ENCODE peak calls at places on chromosomes 6 and 20, in eight cellular contexts. One of them, this sample, is unnamed.

GRCh38 chr6:47772359-47772758 is 9.5 kb upstream of the OPN5 start:
- DNase-seq in CD4-positive, CD25-positive, alpha-beta regulatory T cell: no peak
- DNase-seq in bronchial epithelial cell: no peak
- DNase-seq in stimulated activated CD4-positive, alpha-beta T cell treated with anti-CD3 and anti-CD28 coated beads, Interleukin-12 subunit alpha, Interleukin-12 subunit beta, amount 100 ng/mL, for 4 hours: no peak
- DNase-seq in lower leg skin: no peak
- DNase-seq in GM04504: no peak
- DNase-seq in activated CD8-positive, alpha-beta T cell treated with anti-CD3 and anti-CD28 coated beads for 36 hours: no peak
- DNase-seq in ovary: no peak
- DNase-seq in this sample: no peak

GRCh38 chr6:81309841-81310240 is 442.6 kb downstream of the TENT5A start:
- DNase-seq in lower leg skin: no peak
- DNase-seq in activated CD8-positive, alpha-beta T cell treated with anti-CD3 and anti-CD28 coated beads for 36 hours: no peak
- DNase-seq in ovary: no peak
- DNase-seq in GM04504: no peak
- DNase-seq in CD4-positive, CD25-positive, alpha-beta regulatory T cell: no peak
- DNase-seq in bronchial epithelial cell: no peak
- DNase-seq in stimulated activated CD4-positive, alpha-beta T cell treated with anti-CD3 and anti-CD28 coated beads, Interleukin-12 subunit alpha, Interleukin-12 subunit beta, amount 100 ng/mL, for 4 hours: no peak
- DNase-seq in this sample: no peak

GRCh38 chr6:148044261-148044731 is 298.3 kb upstream of the SASH1 start:
- DNase-seq in stimulated activated CD4-positive, alpha-beta T cell treated with anti-CD3 and anti-CD28 coated beads, Interleukin-12 subunit alpha, Interleukin-12 subunit beta, amount 100 ng/mL, for 4 hours: no peak
- DNase-seq in ovary: no peak
- DNase-seq in lower leg skin: no peak
- DNase-seq in activated CD8-positive, alpha-beta T cell treated with anti-CD3 and anti-CD28 coated beads for 36 hours: no peak
- DNase-seq in CD4-positive, CD25-positive, alpha-beta regulatory T cell: no peak
- DNase-seq in GM04504: no peak
- DNase-seq in bronchial epithelial cell: no peak
- DNase-seq in this sample: no peak

GRCh38 chr6:12026120-12026519 is 14.0 kb downstream of the HIVEP1 start:
- DNase-seq in stimulated activated CD4-positive, alpha-beta T cell treated with anti-CD3 and anti-CD28 coated beads, Interleukin-12 subunit alpha, Interleukin-12 subunit beta, amount 100 ng/mL, for 4 hours: no peak
- DNase-seq in GM04504: no peak
- DNase-seq in bronchial epithelial cell: peak
- DNase-seq in lower leg skin: no peak
- DNase-seq in activated CD8-positive, alpha-beta T cell treated with anti-CD3 and anti-CD28 coated beads for 36 hours: no peak
- DNase-seq in ovary: no peak
- DNase-seq in CD4-positive, CD25-positive, alpha-beta regulatory T cell: no peak
- DNase-seq in this sample: no peak

GRCh38 chr6:50602191-50602810 is 111.0 kb upstream of the TFAP2D start:
- DNase-seq in GM04504: peak
- DNase-seq in stimulated activated CD4-positive, alpha-beta T cell treated with anti-CD3 and anti-CD28 coated beads, Interleukin-12 subunit alpha, Interleukin-12 subunit beta, amount 100 ng/mL, for 4 hours: no peak
- DNase-seq in activated CD8-positive, alpha-beta T cell treated with anti-CD3 and anti-CD28 coated beads for 36 hours: no peak
- DNase-seq in lower leg skin: no peak
- DNase-seq in CD4-positive, CD25-positive, alpha-beta regulatory T cell: no peak
- DNase-seq in bronchial epithelial cell: peak
- DNase-seq in ovary: no peak
- DNase-seq in this sample: no peak

GRCh38 chr6:73236147-73236750 is 11.0 kb upstream of the KHDC1L start:
- DNase-seq in GM04504: peak
- DNase-seq in CD4-positive, CD25-positive, alpha-beta regulatory T cell: no peak
- DNase-seq in stimulated activated CD4-positive, alpha-beta T cell treated with anti-CD3 and anti-CD28 coated beads, Interleukin-12 subunit alpha, Interleukin-12 subunit beta, amount 100 ng/mL, for 4 hours: no peak
- DNase-seq in lower leg skin: no peak
- DNase-seq in activated CD8-positive, alpha-beta T cell treated with anti-CD3 and anti-CD28 coated beads for 36 hours: no peak
- DNase-seq in ovary: no peak
- DNase-seq in bronchial epithelial cell: peak
- DNase-seq in this sample: no peak

GRCh38 chr20:43925786-43926185 is 11.1 kb downstream of the TOX2 start:
- DNase-seq in CD4-positive, CD25-positive, alpha-beta regulatory T cell: no peak
- DNase-seq in lower leg skin: no peak
- DNase-seq in stimulated activated CD4-positive, alpha-beta T cell treated with anti-CD3 and anti-CD28 coated beads, Interleukin-12 subunit alpha, Interleukin-12 subunit beta, amount 100 ng/mL, for 4 hours: no peak
- DNase-seq in ovary: no peak
- DNase-seq in activated CD8-positive, alpha-beta T cell treated with anti-CD3 and anti-CD28 coated beads for 36 hours: peak
- DNase-seq in bronchial epithelial cell: no peak
- DNase-seq in GM04504: no peak
- DNase-seq in this sample: no peak

GRCh38 chr20:53331151-53331973 is 262.3 kb downstream of the ZNF217 start:
- DNase-seq in ovary: no peak
- DNase-seq in GM04504: peak
- DNase-seq in activated CD8-positive, alpha-beta T cell treated with anti-CD3 and anti-CD28 coated beads for 36 hours: no peak
- DNase-seq in lower leg skin: peak
- DNase-seq in CD4-positive, CD25-positive, alpha-beta regulatory T cell: no peak
- DNase-seq in stimulated activated CD4-positive, alpha-beta T cell treated with anti-CD3 and anti-CD28 coated beads, Interleukin-12 subunit alpha, Interleukin-12 subunit beta, amount 100 ng/mL, for 4 hours: no peak
- DNase-seq in bronchial epithelial cell: no peak
- DNase-seq in this sample: no peak

GRCh38 chr20:45358282-45359068 is 4.5 kb upstream of the SYS1 start:
- DNase-seq in lower leg skin: peak
- DNase-seq in bronchial epithelial cell: peak
- DNase-seq in GM04504: peak
- DNase-seq in stimulated activated CD4-positive, alpha-beta T cell treated with anti-CD3 and anti-CD28 coated beads, Interleukin-12 subunit alpha, Interleukin-12 subunit beta, amount 100 ng/mL, for 4 hours: no peak
- DNase-seq in CD4-positive, CD25-positive, alpha-beta regulatory T cell: no peak
- DNase-seq in activated CD8-positive, alpha-beta T cell treated with anti-CD3 and anti-CD28 coated beads for 36 hours: no peak
- DNase-seq in ovary: peak
- DNase-seq in this sample: no peak

GRCh38 chr6:42453649-42454427 is 2.1 kb upstream of the TRERF1 start:
- DNase-seq in bronchial epithelial cell: peak
- DNase-seq in stimulated activated CD4-positive, alpha-beta T cell treated with anti-CD3 and anti-CD28 coated beads, Interleukin-12 subunit alpha, Interleukin-12 subunit beta, amount 100 ng/mL, for 4 hours: no peak
- DNase-seq in ovary: peak
- DNase-seq in GM04504: no peak
- DNase-seq in CD4-positive, CD25-positive, alpha-beta regulatory T cell: no peak
- DNase-seq in activated CD8-positive, alpha-beta T cell treated with anti-CD3 and anti-CD28 coated beads for 36 hours: peak
- DNase-seq in lower leg skin: peak
- DNase-seq in this sample: peak

GRCh38 chr20:62745959-62746288 is 37.3 kb downstream of the NTSR1 start:
- DNase-seq in lower leg skin: no peak
- DNase-seq in CD4-positive, CD25-positive, alpha-beta regulatory T cell: no peak
- DNase-seq in activated CD8-positive, alpha-beta T cell treated with anti-CD3 and anti-CD28 coated beads for 36 hours: no peak
- DNase-seq in ovary: no peak
- DNase-seq in GM04504: no peak
- DNase-seq in stimulated activated CD4-positive, alpha-beta T cell treated with anti-CD3 and anti-CD28 coated beads, Interleukin-12 subunit alpha, Interleukin-12 subunit beta, amount 100 ng/mL, for 4 hours: no peak
- DNase-seq in bronchial epithelial cell: no peak
- DNase-seq in this sample: no peak

GRCh38 chr20:62766716-62767115 is 29.6 kb upstream of the MRGBP start:
- DNase-seq in ovary: no peak
- DNase-seq in GM04504: no peak
- DNase-seq in CD4-positive, CD25-positive, alpha-beta regulatory T cell: no peak
- DNase-seq in stimulated activated CD4-positive, alpha-beta T cell treated with anti-CD3 and anti-CD28 coated beads, Interleukin-12 subunit alpha, Interleukin-12 subunit beta, amount 100 ng/mL, for 4 hours: no peak
- DNase-seq in lower leg skin: no peak
- DNase-seq in activated CD8-positive, alpha-beta T cell treated with anti-CD3 and anti-CD28 coated beads for 36 hours: no peak
- DNase-seq in bronchial epithelial cell: peak
- DNase-seq in this sample: no peak

GRCh38 chr20:7856756-7857155 is 83.5 kb downstream of the HAO1 start:
- DNase-seq in GM04504: no peak
- DNase-seq in stimulated activated CD4-positive, alpha-beta T cell treated with anti-CD3 and anti-CD28 coated beads, Interleukin-12 subunit alpha, Interleukin-12 subunit beta, amount 100 ng/mL, for 4 hours: no peak
- DNase-seq in ovary: no peak
- DNase-seq in activated CD8-positive, alpha-beta T cell treated with anti-CD3 and anti-CD28 coated beads for 36 hours: no peak
- DNase-seq in CD4-positive, CD25-positive, alpha-beta regulatory T cell: no peak
- DNase-seq in lower leg skin: no peak
- DNase-seq in bronchial epithelial cell: peak
- DNase-seq in this sample: no peak

GRCh38 chr20:37295595-37295994 is 6.1 kb downstream of the MANBAL start:
- DNase-seq in lower leg skin: no peak
- DNase-seq in GM04504: no peak
- DNase-seq in ovary: no peak
- DNase-seq in activated CD8-positive, alpha-beta T cell treated with anti-CD3 and anti-CD28 coated beads for 36 hours: no peak
- DNase-seq in bronchial epithelial cell: peak
- DNase-seq in stimulated activated CD4-positive, alpha-beta T cell treated with anti-CD3 and anti-CD28 coated beads, Interleukin-12 subunit alpha, Interleukin-12 subunit beta, amount 100 ng/mL, for 4 hours: no peak
- DNase-seq in CD4-positive, CD25-positive, alpha-beta regulatory T cell: no peak
- DNase-seq in this sample: no peak

GRCh38 chr6:4125500-4125899 is 9.9 kb downstream of the ECI2 start:
- DNase-seq in lower leg skin: no peak
- DNase-seq in ovary: no peak
- DNase-seq in activated CD8-positive, alpha-beta T cell treated with anti-CD3 and anti-CD28 coated beads for 36 hours: no peak
- DNase-seq in GM04504: no peak
- DNase-seq in stimulated activated CD4-positive, alpha-beta T cell treated with anti-CD3 and anti-CD28 coated beads, Interleukin-12 subunit alpha, Interleukin-12 subunit beta, amount 100 ng/mL, for 4 hours: no peak
- DNase-seq in bronchial epithelial cell: no peak
- DNase-seq in CD4-positive, CD25-positive, alpha-beta regulatory T cell: no peak
- DNase-seq in this sample: no peak

GRCh38 chr6:148616811-148617210 is 130.0 kb upstream of the UST start:
- DNase-seq in lower leg skin: no peak
- DNase-seq in bronchial epithelial cell: peak
- DNase-seq in activated CD8-positive, alpha-beta T cell treated with anti-CD3 and anti-CD28 coated beads for 36 hours: no peak
- DNase-seq in stimulated activated CD4-positive, alpha-beta T cell treated with anti-CD3 and anti-CD28 coated beads, Interleukin-12 subunit alpha, Interleukin-12 subunit beta, amount 100 ng/mL, for 4 hours: no peak
- DNase-seq in GM04504: peak
- DNase-seq in ovary: no peak
- DNase-seq in CD4-positive, CD25-positive, alpha-beta regulatory T cell: no peak
- DNase-seq in this sample: no peak

GRCh38 chr6:125821825-125822281 is 31.1 kb downstream of the NCOA7 start:
- DNase-seq in bronchial epithelial cell: no peak
- DNase-seq in lower leg skin: no peak
- DNase-seq in activated CD8-positive, alpha-beta T cell treated with anti-CD3 and anti-CD28 coated beads for 36 hours: no peak
- DNase-seq in GM04504: no peak
- DNase-seq in CD4-positive, CD25-positive, alpha-beta regulatory T cell: no peak
- DNase-seq in ovary: no peak
- DNase-seq in stimulated activated CD4-positive, alpha-beta T cell treated with anti-CD3 and anti-CD28 coated beads, Interleukin-12 subunit alpha, Interleukin-12 subunit beta, amount 100 ng/mL, for 4 hours: no peak
- DNase-seq in this sample: no peak

GRCh38 chr20:13455713-13456112 is 183.0 kb downstream of the TASP1 start:
- DNase-seq in lower leg skin: no peak
- DNase-seq in ovary: no peak
- DNase-seq in GM04504: peak
- DNase-seq in stimulated activated CD4-positive, alpha-beta T cell treated with anti-CD3 and anti-CD28 coated beads, Interleukin-12 subunit alpha, Interleukin-12 subunit beta, amount 100 ng/mL, for 4 hours: no peak
- DNase-seq in activated CD8-positive, alpha-beta T cell treated with anti-CD3 and anti-CD28 coated beads for 36 hours: no peak
- DNase-seq in bronchial epithelial cell: peak
- DNase-seq in CD4-positive, CD25-positive, alpha-beta regulatory T cell: no peak
- DNase-seq in this sample: no peak

GRCh38 chr6:41372526-41373366 is 37.3 kb downstream of the NCR2 start:
- DNase-seq in ovary: no peak
- DNase-seq in activated CD8-positive, alpha-beta T cell treated with anti-CD3 and anti-CD28 coated beads for 36 hours: no peak
- DNase-seq in stimulated activated CD4-positive, alpha-beta T cell treated with anti-CD3 and anti-CD28 coated beads, Interleukin-12 subunit alpha, Interleukin-12 subunit beta, amount 100 ng/mL, for 4 hours: no peak
- DNase-seq in bronchial epithelial cell: no peak
- DNase-seq in CD4-positive, CD25-positive, alpha-beta regulatory T cell: no peak
- DNase-seq in GM04504: no peak
- DNase-seq in lower leg skin: no peak
- DNase-seq in this sample: peak

GRCh38 chr20:10217517-10218410 is 866 bp upstream of the SNAP25 start:
- DNase-seq in GM04504: no peak
- DNase-seq in bronchial epithelial cell: peak
- DNase-seq in lower leg skin: no peak
- DNase-seq in stimulated activated CD4-positive, alpha-beta T cell treated with anti-CD3 and anti-CD28 coated beads, Interleukin-12 subunit alpha, Interleukin-12 subunit beta, amount 100 ng/mL, for 4 hours: peak
- DNase-seq in ovary: peak
- DNase-seq in CD4-positive, CD25-positive, alpha-beta regulatory T cell: no peak
- DNase-seq in activated CD8-positive, alpha-beta T cell treated with anti-CD3 and anti-CD28 coated beads for 36 hours: peak
- DNase-seq in this sample: peak

GRCh38 chr6:32685603-32686002 is 19.1 kb upstream of the HLA-DQB1 start:
- DNase-seq in stimulated activated CD4-positive, alpha-beta T cell treated with anti-CD3 and anti-CD28 coated beads, Interleukin-12 subunit alpha, Interleukin-12 subunit beta, amount 100 ng/mL, for 4 hours: no peak
- DNase-seq in CD4-positive, CD25-positive, alpha-beta regulatory T cell: peak
- DNase-seq in activated CD8-positive, alpha-beta T cell treated with anti-CD3 and anti-CD28 coated beads for 36 hours: peak
- DNase-seq in lower leg skin: no peak
- DNase-seq in GM04504: no peak
- DNase-seq in ovary: no peak
- DNase-seq in bronchial epithelial cell: peak
- DNase-seq in this sample: no peak

GRCh38 chr20:13839421-13840092 is 54.7 kb downstream of the NDUFAF5 start:
- DNase-seq in CD4-positive, CD25-positive, alpha-beta regulatory T cell: no peak
- DNase-seq in lower leg skin: no peak
- DNase-seq in ovary: no peak
- DNase-seq in stimulated activated CD4-positive, alpha-beta T cell treated with anti-CD3 and anti-CD28 coated beads, Interleukin-12 subunit alpha, Interleukin-12 subunit beta, amount 100 ng/mL, for 4 hours: no peak
- DNase-seq in bronchial epithelial cell: peak
- DNase-seq in activated CD8-positive, alpha-beta T cell treated with anti-CD3 and anti-CD28 coated beads for 36 hours: no peak
- DNase-seq in GM04504: peak
- DNase-seq in this sample: no peak

GRCh38 chr6:90701146-90701781 is 114.4 kb upstream of the MAP3K7 start:
- DNase-seq in bronchial epithelial cell: no peak
- DNase-seq in CD4-positive, CD25-positive, alpha-beta regulatory T cell: no peak
- DNase-seq in activated CD8-positive, alpha-beta T cell treated with anti-CD3 and anti-CD28 coated beads for 36 hours: peak
- DNase-seq in GM04504: no peak
- DNase-seq in ovary: no peak
- DNase-seq in lower leg skin: no peak
- DNase-seq in stimulated activated CD4-positive, alpha-beta T cell treated with anti-CD3 and anti-CD28 coated beads, Interleukin-12 subunit alpha, Interleukin-12 subunit beta, amount 100 ng/mL, for 4 hours: no peak
- DNase-seq in this sample: no peak

GRCh38 chr6:33577106-33577535 is 3.0 kb downstream of the BAK1 start:
- DNase-seq in GM04504: no peak
- DNase-seq in bronchial epithelial cell: peak
- DNase-seq in ovary: peak
- DNase-seq in activated CD8-positive, alpha-beta T cell treated with anti-CD3 and anti-CD28 coated beads for 36 hours: peak
- DNase-seq in CD4-positive, CD25-positive, alpha-beta regulatory T cell: peak
- DNase-seq in stimulated activated CD4-positive, alpha-beta T cell treated with anti-CD3 and anti-CD28 coated beads, Interleukin-12 subunit alpha, Interleukin-12 subunit beta, amount 100 ng/mL, for 4 hours: no peak
- DNase-seq in lower leg skin: peak
- DNase-seq in this sample: no peak

GRCh38 chr6:33694977-33695376 is 16.5 kb downstream of the UQCC2 start:
- DNase-seq in activated CD8-positive, alpha-beta T cell treated with anti-CD3 and anti-CD28 coated beads for 36 hours: no peak
- DNase-seq in ovary: no peak
- DNase-seq in stimulated activated CD4-positive, alpha-beta T cell treated with anti-CD3 and anti-CD28 coated beads, Interleukin-12 subunit alpha, Interleukin-12 subunit beta, amount 100 ng/mL, for 4 hours: no peak
- DNase-seq in lower leg skin: no peak
- DNase-seq in bronchial epithelial cell: no peak
- DNase-seq in GM04504: no peak
- DNase-seq in CD4-positive, CD25-positive, alpha-beta regulatory T cell: no peak
- DNase-seq in this sample: no peak

GRCh38 chr6:6588924-6589696 is 590 bp downstream of the LY86 start:
- DNase-seq in stimulated activated CD4-positive, alpha-beta T cell treated with anti-CD3 and anti-CD28 coated beads, Interleukin-12 subunit alpha, Interleukin-12 subunit beta, amount 100 ng/mL, for 4 hours: no peak
- DNase-seq in activated CD8-positive, alpha-beta T cell treated with anti-CD3 and anti-CD28 coated beads for 36 hours: peak
- DNase-seq in GM04504: no peak
- DNase-seq in CD4-positive, CD25-positive, alpha-beta regulatory T cell: no peak
- DNase-seq in ovary: no peak
- DNase-seq in lower leg skin: no peak
- DNase-seq in bronchial epithelial cell: no peak
- DNase-seq in this sample: no peak

GRCh38 chr6:54935739-54936138 is 89.2 kb downstream of the FAM83B start:
- DNase-seq in CD4-positive, CD25-positive, alpha-beta regulatory T cell: no peak
- DNase-seq in bronchial epithelial cell: peak
- DNase-seq in activated CD8-positive, alpha-beta T cell treated with anti-CD3 and anti-CD28 coated beads for 36 hours: no peak
- DNase-seq in lower leg skin: no peak
- DNase-seq in stimulated activated CD4-positive, alpha-beta T cell treated with anti-CD3 and anti-CD28 coated beads, Interleukin-12 subunit alpha, Interleukin-12 subunit beta, amount 100 ng/mL, for 4 hours: no peak
- DNase-seq in GM04504: peak
- DNase-seq in ovary: no peak
- DNase-seq in this sample: no peak

GRCh38 chr20:20603339-20603990 is 109.0 kb downstream of the RALGAPA2 start:
- DNase-seq in GM04504: no peak
- DNase-seq in lower leg skin: peak
- DNase-seq in bronchial epithelial cell: peak
- DNase-seq in stimulated activated CD4-positive, alpha-beta T cell treated with anti-CD3 and anti-CD28 coated beads, Interleukin-12 subunit alpha, Interleukin-12 subunit beta, amount 100 ng/mL, for 4 hours: no peak
- DNase-seq in ovary: no peak
- DNase-seq in activated CD8-positive, alpha-beta T cell treated with anti-CD3 and anti-CD28 coated beads for 36 hours: peak
- DNase-seq in CD4-positive, CD25-positive, alpha-beta regulatory T cell: no peak
- DNase-seq in this sample: no peak

GRCh38 chr6:40912158-40912946 is 126.7 kb downstream of the UNC5CL start:
- DNase-seq in stimulated activated CD4-positive, alpha-beta T cell treated with anti-CD3 and anti-CD28 coated beads, Interleukin-12 subunit alpha, Interleukin-12 subunit beta, amount 100 ng/mL, for 4 hours: no peak
- DNase-seq in bronchial epithelial cell: peak
- DNase-seq in lower leg skin: no peak
- DNase-seq in ovary: peak
- DNase-seq in GM04504: no peak
- DNase-seq in activated CD8-positive, alpha-beta T cell treated with anti-CD3 and anti-CD28 coated beads for 36 hours: peak
- DNase-seq in CD4-positive, CD25-positive, alpha-beta regulatory T cell: no peak
- DNase-seq in this sample: no peak

GRCh38 chr20:40583195-40583594 is 105.8 kb downstream of the MAFB start:
- DNase-seq in lower leg skin: no peak
- DNase-seq in CD4-positive, CD25-positive, alpha-beta regulatory T cell: no peak
- DNase-seq in ovary: no peak
- DNase-seq in GM04504: no peak
- DNase-seq in bronchial epithelial cell: no peak
- DNase-seq in activated CD8-positive, alpha-beta T cell treated with anti-CD3 and anti-CD28 coated beads for 36 hours: no peak
- DNase-seq in stimulated activated CD4-positive, alpha-beta T cell treated with anti-CD3 and anti-CD28 coated beads, Interleukin-12 subunit alpha, Interleukin-12 subunit beta, amount 100 ng/mL, for 4 hours: no peak
- DNase-seq in this sample: no peak

GRCh38 chr6:145733770-145734169 is 1.6 kb downstream of the EPM2A start:
- DNase-seq in bronchial epithelial cell: no peak
- DNase-seq in stimulated activated CD4-positive, alpha-beta T cell treated with anti-CD3 and anti-CD28 coated beads, Interleukin-12 subunit alpha, Interleukin-12 subunit beta, amount 100 ng/mL, for 4 hours: no peak
- DNase-seq in lower leg skin: no peak
- DNase-seq in GM04504: no peak
- DNase-seq in activated CD8-positive, alpha-beta T cell treated with anti-CD3 and anti-CD28 coated beads for 36 hours: peak
- DNase-seq in CD4-positive, CD25-positive, alpha-beta regulatory T cell: no peak
- DNase-seq in ovary: no peak
- DNase-seq in this sample: no peak

This sample was measured in progenitor cell of endocrine pancreas.